ENCODE peak calls at places on chromosomes 4 and X, in four cellular contexts. E is KG1, T is EL, Z is MG63. K is an unnamed sample.

GRCh38 chr4:146834263-146835034 is 111.2 kb downstream of the TTC29 start:
- DNase-seq in E (no peak), T (no peak), Z (no peak), K (no peak)

GRCh38 chr4:74522251-74522991 is 77.5 kb downstream of the AREG start:
- DNase-seq in Z (no peak), T (no peak), E (no peak), K (no peak)

GRCh38 chr4:48902266-48902665 is 4.3 kb downstream of the OCIAD2 start:
- DNase-seq in E (no peak), Z (peak), T (peak), K (peak)

GRCh38 chr4:8547912-8548730 is 32.1 kb upstream of the GPR78 start:
- DNase-seq in Z (no peak), E (no peak), T (peak), K (peak)

GRCh38 chrX:40086569-40087335 is 11.0 kb downstream of the BCOR start:
- DNase-seq in E (no peak), Z (no peak), T (no peak), K (no peak)

GRCh38 chrX:28880136-28880535 is 292.9 kb downstream of the IL1RAPL1 start:
- DNase-seq in E (no peak), Z (no peak), T (no peak), K (no peak)

GRCh38 chr4:24736066-24736465 is 59.3 kb upstream of the SOD3 start:
- DNase-seq in Z (no peak), E (no peak), T (peak), K (no peak)

GRCh38 chrX:65821721-65822496 is 154.5 kb downstream of the MSN start:
- DNase-seq in Z (peak), E (no peak), T (no peak), K (no peak)

GRCh38 chr4:127179451-127180087 is 453.2 kb upstream of the INTU start:
- DNase-seq in Z (no peak), E (no peak), T (no peak), K (no peak)

GRCh38 chrX:125394449-125394848 is 74.8 kb downstream of the TEX13C start:
- DNase-seq in Z (no peak), E (no peak), T (no peak), K (no peak)

GRCh38 chrX:10117301-10117700 is 39.5 kb upstream of the CLCN4 start:
- DNase-seq in T (no peak), Z (no peak), E (no peak), K (no peak)

GRCh38 chr4:924107-925096 is 7.7 kb downstream of the GAK start:
- DNase-seq in E (no peak), Z (peak), T (peak), K (peak)

GRCh38 chr4:93996895-93997294 is 168.3 kb downstream of the ATOH1 start:
- DNase-seq in Z (no peak), E (no peak), T (no peak), K (no peak)

GRCh38 chrX:66676990-66677389 is 38.1 kb upstream of the EDA2R start:
- DNase-seq in E (no peak), T (peak), Z (peak), K (no peak)

GRCh38 chrX:153970398-153971123 is 1.1 kb downstream of the HCFC1 start:
- DNase-seq in Z (peak), T (peak), E (no peak), K (no peak)

GRCh38 chr4:112377127-112377635 is 80.0 kb downstream of the ALPK1 start:
- DNase-seq in T (no peak), E (no peak), Z (no peak), K (no peak)

GRCh38 chr4:27218013-27218412 is 357.4 kb downstream of the STIM2 start:
- DNase-seq in Z (no peak), T (peak), E (no peak), K (no peak)